ENCODE peak calls at places on chromosome 13, in nine cellular contexts. O is endodermal cell, W is omental fat pad, N is RWPE1, Z is brain microvascular endothelial cell, A is foreskin fibroblast, V is endothelial cell, T is type B pancreatic cell, K is cardiac fibroblast. D is an unnamed sample.
A peak's percentile ranks its signal among the peaks of the same experiment; 100 is the strongest.

GRCh38 chr13:52414963-52415362 is 9.0 kb upstream of the THSD1 start:
- DNase-seq in O (no peak), W (no peak), N (peak; percentile 83), Z (peak; percentile 58), A (peak; percentile 72), V (no peak), T (no peak), K (peak; percentile 52), D (no peak)

GRCh38 chr13:45713721-45714120 is 11.6 kb downstream of the CBY2 start:
- DNase-seq in O (no peak), W (no peak), N (no peak), Z (no peak), A (no peak), V (no peak), T (no peak), K (no peak), D (no peak)

GRCh38 chr13:24742294-24742693 is 21.7 kb upstream of the RNF17 start:
- DNase-seq in O (peak; percentile 76), W (no peak), N (no peak), Z (no peak), A (no peak), V (no peak), T (no peak), K (peak; percentile 46), D (no peak)

GRCh38 chr13:92842145-92842544 is 384.5 kb upstream of the GPC6 start:
- DNase-seq in O (no peak), W (no peak), N (no peak), Z (peak; percentile 89), A (peak; percentile 93), V (no peak), T (no peak), K (peak; percentile 93), D (no peak)

GRCh38 chr13:58587183-58587582 is 955.6 kb downstream of the PCDH17 start:
- DNase-seq in O (no peak), W (no peak), N (no peak), Z (no peak), A (no peak), V (no peak), T (no peak), K (no peak), D (no peak)

GRCh38 chr13:30119476-30119875 is 187.9 kb downstream of the KATNAL1 start:
- DNase-seq in O (no peak), W (no peak), N (no peak), Z (no peak), A (peak; percentile 92), V (no peak), T (no peak), K (peak; percentile 65), D (no peak)

GRCh38 chr13:101655435-101655834 is 203.0 kb downstream of the ITGBL1 start:
- DNase-seq in O (no peak), W (no peak), N (no peak), Z (no peak), A (no peak), V (no peak), T (no peak), K (no peak), D (no peak)

GRCh38 chr13:98112456-98112855 is 30.4 kb upstream of the FARP1 start:
- DNase-seq in O (no peak), W (no peak), N (no peak), Z (no peak), A (no peak), V (no peak), T (no peak), K (no peak), D (no peak)

GRCh38 chr13:41004875-41005693 is 14.0 kb downstream of the ELF1 start:
- DNase-seq in O (no peak), W (no peak), N (no peak), Z (no peak), A (no peak), V (no peak), T (no peak), K (peak; percentile 25), D (no peak)

GRCh38 chr13:24038405-24038804 is 122.1 kb upstream of the SPATA13 start:
- DNase-seq in O (no peak), W (no peak), N (no peak), Z (peak; percentile 53), A (no peak), V (no peak), T (no peak), K (peak; percentile 55), D (no peak)

GRCh38 chr13:97028441-97029299 is 34.4 kb upstream of the OXGR1 start:
- DNase-seq in O (peak; percentile 80), W (peak; percentile 65), N (peak; percentile 58), Z (peak; percentile 67), A (peak; percentile 78), V (peak; percentile 81), T (no peak), K (peak; percentile 70), D (peak; percentile 33)

GRCh38 chr13:102141625-102142472 is 260.0 kb downstream of the FGF14 start:
- DNase-seq in O (no peak), W (no peak), N (peak; percentile 22), Z (no peak), A (peak; percentile 70), V (no peak), T (no peak), K (peak; percentile 34), D (no peak)

GRCh38 chr13:24613128-24613527 is 67.1 kb upstream of the ATP12A start:
- DNase-seq in O (no peak), W (no peak), N (no peak), Z (no peak), A (no peak), V (no peak), T (no peak), K (no peak), D (no peak)

GRCh38 chr13:99015606-99016520 is 38.0 kb upstream of the DOCK9 start:
- DNase-seq in O (no peak), W (no peak), N (no peak), Z (no peak), A (peak; percentile 38), V (no peak), T (no peak), K (no peak), D (no peak)

GRCh38 chr13:32211788-32212187 is 103.4 kb downstream of the ZAR1L start:
- DNase-seq in O (no peak), W (no peak), N (no peak), Z (peak; percentile 67), A (peak; percentile 88), V (no peak), T (no peak), K (peak; percentile 81), D (no peak)

GRCh38 chr13:50788551-50788950 is 54.9 kb downstream of the DLEU7 start:
- DNase-seq in O (no peak), W (no peak), N (no peak), Z (peak; percentile 31), A (peak; percentile 42), V (no peak), T (no peak), K (no peak), D (no peak)

GRCh38 chr13:101942038-101942437 is 459.8 kb downstream of the FGF14 start:
- DNase-seq in O (peak; percentile 70), W (no peak), N (peak; percentile 20), Z (peak; percentile 43), A (peak; percentile 65), V (peak; percentile 54), T (no peak), K (peak; percentile 7), D (no peak)

GRCh38 chr13:23984541-23984940 is 87.2 kb upstream of the C1QTNF9B start:
- DNase-seq in O (no peak), W (no peak), N (peak; percentile 30), Z (no peak), A (no peak), V (no peak), T (no peak), K (no peak), D (no peak)

GRCh38 chr13:91166714-91167511 is 180.6 kb upstream of the MIR17HG start:
- DNase-seq in O (no peak), W (no peak), N (no peak), Z (no peak), A (no peak), V (no peak), T (no peak), K (no peak), D (no peak)

GRCh38 chr13:112229992-112230872 is 145.9 kb upstream of the SPACA7 start:
- DNase-seq in O (no peak), W (no peak), N (no peak), Z (no peak), A (no peak), V (no peak), T (no peak), K (no peak), D (no peak)

GRCh38 chr13:43377149-43377548 is 353.8 kb downstream of the DNAJC15 start:
- DNase-seq in O (no peak), W (no peak), N (no peak), Z (no peak), A (peak; percentile 48), V (no peak), T (no peak), K (peak; percentile 49), D (peak; percentile 52)
- TF ChIP-seq CTCF in O (no peak), W (no peak), N (no peak), Z (no peak), A (no peak), V (no peak), T (no peak), K (no peak), D (no peak)

GRCh38 chr13:55229906-55230569 is 1910.7 kb upstream of the PRR20A start:
- DNase-seq in O (no peak), W (no peak), N (no peak), Z (no peak), A (no peak), V (no peak), T (no peak), K (no peak), D (no peak)

GRCh38 chr13:55234311-55234710 is 1906.4 kb upstream of the PRR20A start:
- DNase-seq in O (no peak), W (no peak), N (no peak), Z (no peak), A (no peak), V (no peak), T (no peak), K (no peak), D (no peak)

DNA sequence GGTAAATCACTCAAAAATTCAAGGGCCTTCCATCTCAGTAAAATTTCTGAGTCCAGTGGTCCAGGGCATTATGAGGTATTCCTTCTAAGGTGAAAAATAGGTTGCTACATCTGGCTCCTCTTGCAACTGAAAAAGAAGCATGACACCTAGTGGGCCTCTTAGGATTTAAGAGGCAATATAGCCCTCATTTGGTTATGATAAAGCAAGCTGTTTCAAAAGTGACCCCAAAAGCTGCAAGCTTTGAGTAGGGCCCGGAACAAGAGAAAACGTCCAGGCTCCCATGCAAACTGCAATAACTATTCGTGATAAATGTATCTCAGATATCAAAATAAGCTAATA is 1910.2 kb upstream of the PRR20A start:
- DNase-seq in O (no peak), W (no peak), N (peak; percentile 4), Z (no peak), A (no peak), V (no peak), T (no peak), K (no peak), D (no peak)
- TF ChIP-seq CTCF in O (peak; percentile 66), W (no peak), N (no peak), Z (no peak), A (no peak), V (no peak), T (no peak), K (no peak), D (no peak)

GRCh38 chr13:60654405-60654804 is 257.4 kb downstream of the TDRD3 start:
- DNase-seq in O (peak; percentile 74), W (no peak), N (peak; percentile 14), Z (peak; percentile 6), A (no peak), V (peak; percentile 47), T (no peak), K (peak; percentile 46), D (peak; percentile 33)
- TF ChIP-seq CTCF in O (peak; percentile 72), W (no peak), N (peak; percentile 60), Z (peak; percentile 65), A (no peak), V (no peak), T (peak; percentile 66), K (peak; percentile 66), D (peak; percentile 73)

GRCh38 chr13:71613347-71613746 is 253.7 kb downstream of the DACH1 start:
- DNase-seq in O (no peak), W (no peak), N (no peak), Z (no peak), A (no peak), V (no peak), T (no peak), K (peak; percentile 20), D (no peak)
- TF ChIP-seq CTCF in O (no peak), W (no peak), N (no peak), Z (no peak), A (no peak), V (no peak), T (no peak), K (no peak), D (no peak)

D was measured in left ventricle myocardium inferior.